ENCODE peak calls at places on chromosomes 6 and 20, in five cellular contexts. N is IMR-90, D is H9, S is H1, M is neuronal stem cell. W is an unnamed sample.

GRCh38 chr6:33850869-33851541 is 47.2 kb upstream of the MLN start:
- DNase-seq in N (no peak), D (no peak), S (no peak), M (no peak), W (no peak)

GRCh38 chr6:16759646-16760535 is 1.4 kb downstream of the ATXN1 start:
- DNase-seq in N (peak), D (peak), S (peak), M (peak), W (peak)

GRCh38 chr6:3455121-3455489 is 1.7 kb downstream of the SLC22A23 start:
- DNase-seq in N (no peak), D (no peak), S (no peak), M (no peak), W (no peak)

GRCh38 chr6:154606457-154606856 is 96.0 kb upstream of the CNKSR3 start:
- DNase-seq in N (no peak), D (no peak), S (no peak), M (no peak), W (no peak)

GRCh38 chr20:63751471-63752271 is 12.1 kb downstream of the SLC2A4RG start:
- DNase-seq in N (no peak), D (peak), S (no peak), M (no peak), W (no peak)

GRCh38 chr6:56073761-56074160 is 173.6 kb downstream of the COL21A1 start:
- DNase-seq in N (no peak), D (no peak), S (no peak), M (no peak), W (no peak)

GRCh38 chr20:62771396-62772102 is 24.7 kb upstream of the MRGBP start:
- DNase-seq in N (no peak), D (no peak), S (no peak), M (no peak), W (no peak)

GRCh38 chr20:17481661-17482060 is 49.5 kb downstream of the BFSP1 start:
- DNase-seq in N (no peak), D (no peak), S (no peak), M (no peak), W (no peak)

GRCh38 chr20:33249456-33249855 is 13.7 kb downstream of the BPIFA1 start:
- DNase-seq in N (no peak), D (no peak), S (no peak), M (no peak), W (no peak)

GRCh38 chr20:51335329-51335841 is 207.1 kb downstream of the NFATC2 start:
- DNase-seq in N (peak), D (no peak), S (no peak), M (no peak), W (peak)

GRCh38 chr20:60630609-60631008 is 621.5 kb upstream of the CDH4 start:
- DNase-seq in N (no peak), D (no peak), S (peak), M (peak), W (no peak)

GRCh38 chr6:35603326-35604202 is 85.2 kb downstream of the FKBP5 start:
- DNase-seq in N (no peak), D (no peak), S (no peak), M (no peak), W (no peak)

GRCh38 chr20:40650707-40651106 is 38.3 kb downstream of the MAFB start:
- DNase-seq in N (no peak), D (no peak), S (no peak), M (no peak), W (no peak)

GRCh38 chr6:33205172-33206026 is 944 bp downstream of the HSD17B8 start:
- DNase-seq in N (peak), D (no peak), S (no peak), M (no peak), W (peak)

GRCh38 chr20:43590392-43591303 is at the start of gene IFT52:
- DNase-seq in N (peak), D (peak), S (peak), M (peak), W (peak)

GRCh38 chr20:41627611-41628244 is 9.6 kb upstream of the CHD6 start:
- DNase-seq in N (no peak), D (no peak), S (no peak), M (no peak), W (no peak)

GRCh38 chr20:50537546-50538201 is 27.5 kb downstream of the PTPN1 start:
- DNase-seq in N (no peak), D (no peak), S (no peak), M (no peak), W (no peak)

GRCh38 chr6:41341580-41341979 is 6.2 kb downstream of the NCR2 start:
- DNase-seq in N (no peak), D (no peak), S (no peak), M (no peak), W (no peak)

GRCh38 chr6:73537677-73538076 is 16.8 kb upstream of the EEF1A1 start:
- DNase-seq in N (no peak), D (no peak), S (no peak), M (no peak), W (no peak)

GRCh38 chr6:3566812-3567211 is 110.0 kb upstream of the SLC22A23 start:
- DNase-seq in N (peak), D (no peak), S (no peak), M (no peak), W (peak)

GRCh38 chr20:38023181-38024085 is 9.8 kb downstream of the TTI1 start:
- DNase-seq in N (peak), D (no peak), S (no peak), M (no peak), W (peak)

GRCh38 chr6:99119109-99120031 is 171.6 kb upstream of the FBXL4 start:
- DNase-seq in N (peak), D (peak), S (no peak), M (peak), W (peak)

GRCh38 chr6:13859871-13860555 is 45.7 kb upstream of the MCUR1 start:
- DNase-seq in N (no peak), D (peak), S (no peak), M (no peak), W (no peak)

GRCh38 chr6:139730340-139730974 is 356.0 kb upstream of the CITED2 start:
- DNase-seq in N (no peak), D (no peak), S (no peak), M (no peak), W (no peak)
- H3K14ac ChIP-seq in N (no peak), D (no peak), S (no peak), M (no peak), W (no peak)

GRCh38 chr20:31566658-31567379 is 38.3 kb upstream of the ID1 start:
- DNase-seq in N (no peak), D (peak), S (peak), M (no peak), W (no peak)
- H3K18ac ChIP-seq in N (no peak), D (no peak), S (peak), M (no peak), W (no peak)

GRCh38 chr6:111842891-111843290 is 30.4 kb downstream of the FYN start:
- DNase-seq in N (peak), D (no peak), S (no peak), M (no peak), W (peak)

GRCh38 chr6:111840821-111841220 is 32.4 kb downstream of the FYN start:
- DNase-seq in N (no peak), D (no peak), S (no peak), M (no peak), W (no peak)

GRCh38 chr6:111843347-111844147 is 29.7 kb downstream of the FYN start:
- DNase-seq in N (no peak), D (no peak), S (no peak), M (no peak), W (no peak)

GRCh38 chr6:111841822-111842221 is 31.4 kb downstream of the FYN start:
- DNase-seq in N (peak), D (no peak), S (no peak), M (no peak), W (no peak)

GRCh38 chr6:111842271-111842822 is 30.9 kb downstream of the FYN start:
- DNase-seq in N (no peak), D (no peak), S (no peak), M (no peak), W (no peak)
- H3K14ac ChIP-seq in N (peak), D (no peak), S (no peak), M (peak), W (no peak)

GRCh38 chr6:29965873-29966601 is 23.7 kb downstream of the HLA-A start:
- DNase-seq in N (peak), D (peak), S (no peak), M (no peak), W (peak)
- H3K18ac ChIP-seq in N (peak), D (no peak), S (peak), M (peak), W (peak)